ENCODE peak calls at places on chromosomes 11 and 22, in six cellular contexts. M is adrenal gland, P is dorsolateral prefrontal cortex, Y is iPS DF 6.9, S is neuronal stem cell, X is fibroblast of mammary gland. H is an unnamed sample.

GRCh38 chr11:71936825-71937224 is 8.0 kb downstream of the RNF121 start:
- DNase-seq in M (peak), X (peak), Y (no peak), P (no peak), S (no peak), H (no peak)

GRCh38 chr11:8282621-8283509 is 19.2 kb upstream of the LMO1 start:
- DNase-seq in M (peak), P (no peak), S (no peak), X (no peak), Y (no peak), H (peak)

GRCh38 chr22:19406281-19406811 is 25.2 kb downstream of the HIRA start:
- DNase-seq in P (no peak), M (no peak), X (no peak), Y (no peak), S (no peak), H (no peak)

GRCh38 chr22:21038405-21038804 is 6.0 kb upstream of the SLC7A4 start:
- DNase-seq in P (no peak), X (peak), S (no peak), Y (no peak), M (no peak), H (no peak)

GRCh38 chr11:98234698-98235097 is 786.1 kb upstream of the CNTN5 start:
- DNase-seq in S (no peak), Y (no peak), P (no peak), M (no peak), X (no peak), H (no peak)

GRCh38 chr11:19956228-19956627 is 204.0 kb downstream of the DBX1 start:
- DNase-seq in P (no peak), M (no peak), S (no peak), Y (no peak), X (no peak), H (no peak)

GRCh38 chr11:113971506-113972195 is 3.3 kb upstream of the HTR3A start:
- DNase-seq in Y (no peak), X (no peak), S (no peak), M (no peak), P (no peak), H (no peak)

GRCh38 chr22:23113067-23113846 is 28.5 kb downstream of the RSPH14 start:
- DNase-seq in Y (no peak), M (no peak), S (no peak), X (peak), P (peak), H (no peak)

GRCh38 chr11:19793356-19793755 is 80.7 kb downstream of the NAV2 start:
- DNase-seq in M (no peak), X (no peak), P (no peak), S (no peak), Y (no peak), H (no peak)

GRCh38 chr11:18769802-18770456 is 21.7 kb downstream of the PTPN5 start:
- DNase-seq in P (no peak), M (no peak), X (no peak), Y (no peak), S (no peak), H (no peak)

GRCh38 chr11:63614136-63614664 is at the start of gene PLAAT3:
- DNase-seq in X (no peak), M (peak), Y (no peak), S (peak), P (peak), H (peak)

GRCh38 chr22:22349455-22349836 is 104.9 kb downstream of the VPREB1 start:
- DNase-seq in S (no peak), Y (no peak), M (no peak), P (no peak), X (no peak), H (no peak)

GRCh38 chr11:12914401-12914912 is 94.7 kb upstream of the RASSF10 start:
- DNase-seq in P (peak), M (peak), Y (peak), X (peak), S (peak), H (no peak)

GRCh38 chr11:8812438-8812837 is 98.6 kb upstream of the AKIP1 start:
- DNase-seq in Y (no peak), S (no peak), P (peak), X (peak), M (peak), H (peak)

GRCh38 chr11:78666675-78667129 is 92.0 kb upstream of the NARS2 start:
- DNase-seq in X (peak), Y (no peak), P (no peak), S (no peak), M (no peak), H (no peak)

GRCh38 chr11:19437760-19438159 is 197.0 kb upstream of the E2F8 start:
- DNase-seq in P (no peak), Y (no peak), X (peak), M (no peak), S (no peak), H (no peak)

GRCh38 chr11:78266451-78266850 is 77.7 kb downstream of the USP35 start:
- DNase-seq in P (no peak), Y (no peak), X (no peak), S (no peak), M (no peak), H (no peak)

DNA sequence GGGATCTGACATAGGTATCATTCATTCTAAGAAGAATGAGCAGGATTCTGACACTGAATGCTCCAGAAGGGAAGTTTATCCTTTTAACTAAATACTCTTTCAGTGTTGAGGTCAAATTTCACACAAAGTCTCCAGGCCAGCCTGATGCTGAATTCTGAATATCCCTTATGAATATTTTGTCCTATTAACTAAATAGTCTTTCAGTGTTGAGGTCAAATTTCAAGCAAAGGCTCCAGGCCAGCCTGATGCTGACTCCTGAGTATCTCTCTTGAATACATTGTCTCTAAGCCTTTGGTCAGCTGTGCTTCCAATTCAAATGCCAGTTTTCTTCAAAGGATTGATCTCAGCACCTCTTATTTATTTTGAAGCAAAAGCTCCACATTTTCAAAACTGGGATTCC is 676.8 kb downstream of the NTM start:
- DNase-seq in X (no peak), S (no peak), Y (no peak), P (no peak), M (no peak), H (no peak)
- H3K4me3 ChIP-seq in X (no peak), S (no peak), Y (no peak), P (no peak), M (no peak), H (no peak)

GRCh38 chr22:28978158-28978557 is 83.5 kb downstream of the C22orf31 start:
- DNase-seq in P (peak), Y (no peak), X (peak), M (peak), S (no peak), H (peak)

GRCh38 chr22:28978863-28979799 is 82.5 kb downstream of the C22orf31 start:
- DNase-seq in Y (no peak), S (no peak), P (no peak), M (no peak), X (peak), H (no peak)

GRCh38 chr22:28977050-28977449 is 84.6 kb downstream of the C22orf31 start:
- DNase-seq in M (no peak), P (no peak), Y (no peak), X (no peak), S (no peak), H (no peak)

GRCh38 chr22:28976588-28976987 is 85.0 kb downstream of the C22orf31 start:
- DNase-seq in P (no peak), M (no peak), Y (no peak), X (peak), S (no peak), H (no peak)

DNA sequence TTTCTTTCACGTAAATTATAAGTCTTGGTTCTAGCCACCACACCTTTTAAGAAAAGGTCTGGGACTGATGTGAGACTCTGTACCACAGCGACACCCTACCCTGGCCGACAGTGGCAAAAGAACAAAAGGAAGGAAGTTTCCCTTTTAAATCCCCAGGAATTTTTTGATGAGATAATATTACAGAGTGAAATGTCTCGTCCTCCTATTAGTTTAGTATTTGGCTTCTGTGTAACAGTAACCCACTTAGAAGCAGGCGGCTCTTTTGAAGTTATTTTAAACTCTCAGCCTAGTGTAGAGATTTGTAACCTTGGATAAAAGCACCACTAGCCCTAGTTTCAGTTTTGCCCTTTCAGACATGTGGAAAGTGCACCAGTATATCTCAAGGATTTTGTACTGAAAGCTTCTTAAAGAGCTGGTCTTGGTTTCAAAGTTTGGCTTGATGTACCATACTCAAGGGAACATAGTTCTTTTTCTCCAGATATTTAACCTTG is 84.1 kb downstream of the C22orf31 start:
- DNase-seq in M (no peak), S (no peak), P (no peak), Y (no peak), X (peak), H (no peak)
- H3K4me3 ChIP-seq in M (no peak), S (no peak), P (no peak), Y (no peak), X (peak), H (peak)

DNA sequence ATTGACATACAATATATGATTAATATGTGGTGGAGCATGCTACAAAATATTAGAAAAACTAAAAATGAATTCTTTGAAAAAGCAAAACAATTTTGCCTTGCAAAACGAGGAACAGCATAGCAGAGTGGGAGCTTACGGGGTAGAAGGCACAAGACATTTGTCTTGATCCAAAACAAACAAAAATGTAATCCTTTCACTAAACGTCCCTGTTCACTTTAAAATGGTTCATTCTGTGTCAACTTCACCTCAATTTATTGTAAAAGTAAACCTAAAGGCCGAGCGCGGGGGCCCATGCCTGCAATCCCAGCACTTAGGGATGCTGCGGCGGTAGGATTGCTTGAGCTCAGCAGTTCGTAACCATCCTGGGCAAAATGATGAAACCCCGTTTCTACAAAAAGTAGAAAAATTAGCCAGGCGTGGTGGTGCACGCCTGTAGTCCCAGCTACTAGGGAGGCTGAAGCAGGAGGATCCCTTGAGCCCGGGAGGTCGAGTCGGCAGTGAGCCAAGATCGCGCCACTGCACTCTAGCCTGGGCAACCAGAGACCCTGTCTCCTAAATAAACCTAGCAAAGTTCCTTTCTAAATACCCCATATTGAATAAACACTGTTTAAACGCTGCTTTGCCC is 2.0 kb downstream of the PRDM10 start:
- DNase-seq in P (no peak), M (no peak), X (no peak), S (no peak), Y (no peak), H (no peak)
- H3K4me3 ChIP-seq in P (no peak), M (no peak), X (no peak), S (no peak), Y (no peak), H (no peak)

DNA sequence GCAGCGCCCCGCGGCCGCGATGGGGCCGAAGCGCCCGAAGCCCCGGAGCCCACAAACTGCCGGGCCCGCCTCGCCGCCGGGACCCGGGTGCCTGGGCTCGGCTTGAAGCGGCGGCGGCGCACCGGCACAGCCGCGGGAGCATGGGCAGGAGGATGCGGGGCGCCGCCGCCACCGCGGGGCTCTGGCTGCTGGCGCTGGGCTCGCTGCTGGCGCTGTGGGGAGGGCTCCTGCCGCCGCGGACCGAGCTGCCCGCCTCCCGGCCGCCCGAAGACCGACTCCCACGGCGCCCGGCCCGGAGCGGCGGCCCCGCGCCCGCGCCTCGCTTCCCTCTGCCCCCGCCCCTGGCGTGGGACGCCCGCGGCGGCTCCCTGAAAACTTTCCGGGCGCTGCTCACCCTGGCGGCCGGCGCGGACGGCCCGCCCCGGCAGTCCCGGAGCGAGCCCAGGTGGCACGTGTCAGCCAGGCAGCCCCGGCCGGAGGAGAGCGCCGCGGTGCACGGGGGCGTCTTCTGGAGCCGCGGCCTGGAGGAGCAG is 303 bp downstream of the FJX1 start:
- DNase-seq in M (peak), P (no peak), Y (no peak), X (peak), S (peak), H (no peak)
- H3K4me3 ChIP-seq in M (no peak), P (peak), Y (peak), X (peak), S (peak), H (peak)

GRCh38 chr11:75907926-75908527 is 93.0 kb downstream of the UVRAG start:
- DNase-seq in X (no peak), M (no peak), S (no peak), Y (no peak), P (no peak), H (no peak)

GRCh38 chr11:75900848-75901247 is 85.8 kb downstream of the UVRAG start:
- DNase-seq in M (no peak), P (no peak), X (no peak), Y (no peak), S (no peak), H (no peak)

DNA sequence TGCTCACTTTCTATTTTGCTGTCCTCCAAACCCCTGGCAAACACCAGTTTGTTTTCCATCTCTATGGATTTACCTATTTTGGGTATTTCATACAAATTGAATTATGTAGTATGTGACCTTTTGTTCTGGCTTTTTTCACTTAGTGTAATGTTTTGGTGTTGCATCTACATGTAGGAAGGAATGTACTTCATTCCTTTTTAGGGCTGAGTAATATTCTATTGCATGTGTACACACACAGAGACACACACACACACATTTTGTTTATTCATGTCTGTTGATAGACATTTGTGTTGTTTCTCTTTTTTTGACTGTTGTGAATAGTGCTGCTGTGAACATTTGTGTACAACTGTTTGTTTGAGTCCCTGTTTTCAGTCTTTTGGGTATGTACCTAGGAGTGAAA is 90.4 kb downstream of the UVRAG start:
- DNase-seq in Y (no peak), M (no peak), X (no peak), S (no peak), P (no peak), H (no peak)
- H3K4me3 ChIP-seq in Y (no peak), M (no peak), X (no peak), S (no peak), P (no peak), H (no peak)